ENCODE peak calls at places on chromosomes 5 and 9, in four cellular contexts. T is cardiac fibroblast; V is AG20443; W is stimulated activated naive CD8-positive, alpha-beta T cell treated with anti-CD3 and anti-CD28 coated beads, Interleukin-15, amount 100 ng/mL, for 72 hours. X is an unnamed sample.

GRCh38 chr9:123049589-123050222 is 16.2 kb downstream of the GPR21 start:
- DNase-seq in V (peak), T (peak), W (no peak), X (peak)

GRCh38 chr9:89723696-89724095 is 118.9 kb downstream of the GADD45G start:
- DNase-seq in T (no peak), W (no peak), V (no peak), X (no peak)

GRCh38 chr5:114305402-114306207 is 56.3 kb upstream of the KCNN2 start:
- DNase-seq in V (peak), T (peak), W (no peak), X (peak)

GRCh38 chr5:159313197-159313596 is 17.1 kb downstream of the IL12B start:
- DNase-seq in W (no peak), T (no peak), V (no peak), X (no peak)

GRCh38 chr9:38224941-38225340 is 155.9 kb upstream of the SHB start:
- DNase-seq in W (no peak), V (no peak), T (no peak), X (no peak)

GRCh38 chr5:4938941-4939546 is 201.1 kb upstream of the ADAMTS16 start:
- DNase-seq in V (no peak), T (no peak), W (no peak), X (no peak)

GRCh38 chr5:82356808-82357671 is 78.9 kb upstream of the RPS23 start:
- DNase-seq in V (peak), W (peak), T (peak), X (peak)

GRCh38 chr9:130394320-130394719 is 50.4 kb upstream of the ASS1 start:
- DNase-seq in T (no peak), V (no peak), W (no peak), X (no peak)

GRCh38 chr9:81635526-81636279 is 53.6 kb downstream of the TLE1 start:
- DNase-seq in V (peak), W (no peak), T (no peak), X (peak)

GRCh38 chr9:121612511-121612998 is 38.9 kb upstream of the DAB2IP start:
- DNase-seq in W (no peak), T (no peak), V (no peak), X (no peak)

GRCh38 chr5:122112733-122113558 is 16.4 kb upstream of the ZNF474 start:
- DNase-seq in V (no peak), T (no peak), W (no peak), X (no peak)

GRCh38 chr5:141002667-141002965 is 36.3 kb downstream of the PCDHAC2 start:
- DNase-seq in V (no peak), T (no peak), W (no peak), X (no peak)

GRCh38 chr5:95823738-95824609 is 1.4 kb upstream of the GLRX start:
- DNase-seq in V (peak), T (peak), W (peak), X (peak)

GRCh38 chr5:99033014-99033931 is 104.5 kb upstream of the CHD1 start:
- DNase-seq in W (no peak), V (no peak), T (peak), X (no peak)

GRCh38 chr9:111297061-111297824 is 32.8 kb downstream of the OR2K2 start:
- DNase-seq in W (no peak), T (no peak), V (no peak), X (peak)

GRCh38 chr5:150816946-150817345 is 29.4 kb upstream of the IRGM start:
- DNase-seq in W (no peak), V (no peak), T (no peak), X (no peak)

GRCh38 chr5:111743521-111743920 is 13.5 kb downstream of the NREP start:
- DNase-seq in T (no peak), V (no peak), W (no peak), X (peak)

GRCh38 chr5:67648201-67648671 is 451.6 kb upstream of the CD180 start:
- DNase-seq in T (peak), V (peak), W (no peak), X (peak)

GRCh38 chr5:119312403-119312802 is 43.4 kb upstream of the TNFAIP8 start:
- DNase-seq in V (no peak), T (no peak), W (no peak), X (no peak)

GRCh38 chr5:3024126-3024525 is 272.6 kb upstream of the IRX2 start:
- DNase-seq in W (no peak), T (no peak), V (no peak), X (no peak)

GRCh38 chr5:144328980-144329379 is 158.3 kb downstream of the KCTD16 start:
- DNase-seq in V (no peak), T (no peak), W (no peak), X (no peak)

GRCh38 chr9:551986-552930 is 289.2 kb upstream of the DMRT1 start:
- DNase-seq in W (no peak), V (no peak), T (peak), X (no peak)